ENCODE peak calls at places on chromosome X, in four cellular contexts. One of them, this sample, is unnamed.

GRCh38 chrX:26822448-26822847 is 606.5 kb downstream of the MAGEB5 start:
- DNase-seq in fibroblast of mammary gland: no peak
- DNase-seq in WERI-Rb-1: no peak
- DNase-seq in nephron progenitor cell: no peak
- DNase-seq in this sample: no peak

GRCh38 chrX:150084474-150085229 is 146.4 kb upstream of the EOLA2 start:
- DNase-seq in fibroblast of mammary gland: peak; percentile 58
- DNase-seq in WERI-Rb-1: no peak
- DNase-seq in nephron progenitor cell: no peak
- DNase-seq in this sample: peak; percentile 54

GRCh38 chrX:110987292-110987691 is 108.7 kb upstream of the PAK3 start:
- DNase-seq in fibroblast of mammary gland: no peak
- DNase-seq in WERI-Rb-1: no peak
- DNase-seq in nephron progenitor cell: no peak
- DNase-seq in this sample: no peak

GRCh38 chrX:154489182-154489581 is 1.2 kb downstream of the SLC10A3 start:
- DNase-seq in fibroblast of mammary gland: no peak
- DNase-seq in WERI-Rb-1: no peak
- DNase-seq in nephron progenitor cell: no peak
- DNase-seq in this sample: no peak

GRCh38 chrX:65674351-65674893 is 7.0 kb downstream of the MSN start:
- DNase-seq in fibroblast of mammary gland: peak; percentile 65
- DNase-seq in WERI-Rb-1: no peak
- DNase-seq in nephron progenitor cell: no peak
- DNase-seq in this sample: no peak

GRCh38 chrX:112642349-112642748 is 37.4 kb downstream of the LHFPL1 start:
- DNase-seq in fibroblast of mammary gland: peak; percentile 64
- DNase-seq in WERI-Rb-1: peak; percentile 57
- DNase-seq in nephron progenitor cell: peak; percentile 45
- DNase-seq in this sample: peak; percentile 49

GRCh38 chrX:10033360-10034007 is 66.3 kb downstream of the CLDN34 start:
- DNase-seq in fibroblast of mammary gland: peak; percentile 36
- DNase-seq in WERI-Rb-1: no peak
- DNase-seq in nephron progenitor cell: no peak
- DNase-seq in this sample: no peak

GRCh38 chrX:54633641-54634040 is 103.6 kb downstream of the GNL3L start:
- DNase-seq in fibroblast of mammary gland: peak; percentile 12
- DNase-seq in WERI-Rb-1: no peak
- DNase-seq in nephron progenitor cell: no peak
- DNase-seq in this sample: no peak

GRCh38 chrX:19673334-19674040 is 158.2 kb upstream of the MAP3K15 start:
- DNase-seq in fibroblast of mammary gland: peak; percentile 95
- DNase-seq in WERI-Rb-1: no peak
- DNase-seq in nephron progenitor cell: no peak
- DNase-seq in this sample: peak; percentile 92

GRCh38 chrX:78527263-78527662 is 131.9 kb downstream of the RTL3 start:
- DNase-seq in fibroblast of mammary gland: peak; percentile 79
- DNase-seq in WERI-Rb-1: no peak
- DNase-seq in nephron progenitor cell: no peak
- DNase-seq in this sample: no peak

GRCh38 chrX:41621236-41621651 is 67.5 kb upstream of the GPR34 start:
- DNase-seq in fibroblast of mammary gland: no peak
- DNase-seq in WERI-Rb-1: no peak
- DNase-seq in nephron progenitor cell: no peak
- DNase-seq in this sample: no peak

GRCh38 chrX:132071260-132071659 is 48.2 kb downstream of the STK26 start:
- DNase-seq in fibroblast of mammary gland: peak; percentile 38
- DNase-seq in WERI-Rb-1: no peak
- DNase-seq in nephron progenitor cell: no peak
- DNase-seq in this sample: no peak

GRCh38 chrX:10759400-10759799 is 139.0 kb upstream of the MID1 start:
- DNase-seq in fibroblast of mammary gland: no peak
- DNase-seq in WERI-Rb-1: no peak
- DNase-seq in nephron progenitor cell: no peak
- DNase-seq in this sample: no peak

GRCh38 chrX:120305531-120306145 is 5.6 kb downstream of the TMEM255A start:
- DNase-seq in fibroblast of mammary gland: peak; percentile 21
- DNase-seq in WERI-Rb-1: no peak
- DNase-seq in nephron progenitor cell: peak; percentile 20
- DNase-seq in this sample: no peak

GRCh38 chrX:152656087-152656486 is 18.4 kb downstream of the GABRQ start:
- DNase-seq in fibroblast of mammary gland: no peak
- DNase-seq in WERI-Rb-1: no peak
- DNase-seq in nephron progenitor cell: no peak
- DNase-seq in this sample: no peak

GRCh38 chrX:136577562-136577961 is 45.5 kb downstream of the VGLL1 start:
- DNase-seq in fibroblast of mammary gland: peak; percentile 49
- DNase-seq in WERI-Rb-1: peak; percentile 43
- DNase-seq in nephron progenitor cell: peak; percentile 33
- DNase-seq in this sample: peak; percentile 1

GRCh38 chrX:70446380-70447350 is 2.0 kb downstream of the DLG3 start:
- DNase-seq in fibroblast of mammary gland: no peak
- DNase-seq in WERI-Rb-1: no peak
- DNase-seq in nephron progenitor cell: no peak
- DNase-seq in this sample: no peak

GRCh38 chrX:150365051-150365952 is 2.2 kb downstream of the MAMLD1 start:
- DNase-seq in fibroblast of mammary gland: peak; percentile 48
- DNase-seq in WERI-Rb-1: peak; percentile 81
- DNase-seq in nephron progenitor cell: peak; percentile 74
- DNase-seq in this sample: no peak

GRCh38 chrX:104195489-104196084 is 29.3 kb downstream of the FAM199X start:
- DNase-seq in fibroblast of mammary gland: peak; percentile 45
- DNase-seq in WERI-Rb-1: no peak
- DNase-seq in nephron progenitor cell: no peak
- DNase-seq in this sample: peak; percentile 2

GRCh38 chrX:15523088-15523487 is 22.5 kb downstream of the BMX start:
- DNase-seq in fibroblast of mammary gland: no peak
- DNase-seq in WERI-Rb-1: no peak
- DNase-seq in nephron progenitor cell: no peak
- DNase-seq in this sample: no peak

GRCh38 chrX:86002076-86002896 is 45.1 kb downstream of the CHM start:
- DNase-seq in fibroblast of mammary gland: peak; percentile 17
- DNase-seq in WERI-Rb-1: no peak
- DNase-seq in nephron progenitor cell: peak; percentile 64
- DNase-seq in this sample: peak; percentile 13

GRCh38 chrX:115561605-115562491 is 874 bp downstream of the PLS3 start:
- DNase-seq in fibroblast of mammary gland: peak; percentile 34
- DNase-seq in WERI-Rb-1: peak; percentile 77
- DNase-seq in nephron progenitor cell: peak; percentile 70
- DNase-seq in this sample: no peak

GRCh38 chrX:48071064-48071985 is at the start of gene ZNF630:
- DNase-seq in fibroblast of mammary gland: peak; percentile 26
- DNase-seq in WERI-Rb-1: peak; percentile 88
- DNase-seq in nephron progenitor cell: peak; percentile 49
- DNase-seq in this sample: peak; percentile 9

GRCh38 chrX:65601530-65602281 is 65.7 kb upstream of the MSN start:
- DNase-seq in fibroblast of mammary gland: peak; percentile 91
- DNase-seq in WERI-Rb-1: no peak
- DNase-seq in nephron progenitor cell: no peak
- DNase-seq in this sample: peak; percentile 69

GRCh38 chrX:149846789-149847188 is 34.2 kb upstream of the MAGEA8 start:
- DNase-seq in fibroblast of mammary gland: no peak
- DNase-seq in WERI-Rb-1: no peak
- DNase-seq in nephron progenitor cell: no peak
- DNase-seq in this sample: no peak

GRCh38 chrX:47452112-47452511 is 30.9 kb downstream of the ZNF41 start:
- DNase-seq in fibroblast of mammary gland: no peak
- DNase-seq in WERI-Rb-1: no peak
- DNase-seq in nephron progenitor cell: no peak
- DNase-seq in this sample: no peak

GRCh38 chrX:96474357-96475125 is 210.1 kb upstream of the DIAPH2 start:
- DNase-seq in fibroblast of mammary gland: peak; percentile 48
- DNase-seq in WERI-Rb-1: no peak
- DNase-seq in nephron progenitor cell: no peak
- DNase-seq in this sample: no peak

GRCh38 chrX:30589146-30589888 is 11.8 kb upstream of the TASL start:
- DNase-seq in fibroblast of mammary gland: no peak
- DNase-seq in WERI-Rb-1: no peak
- DNase-seq in nephron progenitor cell: no peak
- DNase-seq in this sample: no peak

GRCh38 chrX:113929004-113929403 is 654.9 kb upstream of the HTR2C start:
- DNase-seq in fibroblast of mammary gland: peak; percentile 53
- DNase-seq in WERI-Rb-1: peak; percentile 62
- DNase-seq in nephron progenitor cell: peak; percentile 54
- DNase-seq in this sample: peak; percentile 5

GRCh38 chrX:29841750-29842149 is 373.6 kb upstream of the MAGEB2 start:
- DNase-seq in fibroblast of mammary gland: peak; percentile 8
- DNase-seq in WERI-Rb-1: no peak
- DNase-seq in nephron progenitor cell: no peak
- DNase-seq in this sample: no peak

GRCh38 chrX:155779831-155780230 is 101.3 kb upstream of the VAMP7 start:
- DNase-seq in fibroblast of mammary gland: no peak
- DNase-seq in WERI-Rb-1: no peak
- DNase-seq in nephron progenitor cell: no peak
- DNase-seq in this sample: no peak

GRCh38 chrX:134144231-134144630 is 92.8 kb upstream of the CCDC160 start:
- DNase-seq in fibroblast of mammary gland: peak; percentile 7
- DNase-seq in WERI-Rb-1: no peak
- DNase-seq in nephron progenitor cell: no peak
- DNase-seq in this sample: no peak

GRCh38 chrX:130836447-130836846 is 66.6 kb downstream of the ENOX2 start:
- DNase-seq in fibroblast of mammary gland: no peak
- DNase-seq in WERI-Rb-1: no peak
- DNase-seq in nephron progenitor cell: no peak
- DNase-seq in this sample: no peak

GRCh38 chrX:131987252-131987651 is 35.9 kb upstream of the STK26 start:
- DNase-seq in fibroblast of mammary gland: no peak
- DNase-seq in WERI-Rb-1: no peak
- DNase-seq in nephron progenitor cell: no peak
- DNase-seq in this sample: no peak

GRCh38 chrX:487836-488235 is 101.1 kb upstream of the PPP2R3B start:
- DNase-seq in fibroblast of mammary gland: no peak
- DNase-seq in WERI-Rb-1: no peak
- DNase-seq in nephron progenitor cell: no peak
- DNase-seq in this sample: no peak
- TF ChIP-seq CTCF in fibroblast of mammary gland: no peak
- TF ChIP-seq CTCF in WERI-Rb-1: no peak
- TF ChIP-seq CTCF in nephron progenitor cell: no peak
- TF ChIP-seq CTCF in this sample: no peak

GRCh38 chrX:18389968-18390367 is 35.4 kb upstream of the CDKL5 start:
- DNase-seq in fibroblast of mammary gland: no peak
- DNase-seq in WERI-Rb-1: no peak
- DNase-seq in nephron progenitor cell: no peak
- DNase-seq in this sample: no peak
- TF ChIP-seq CTCF in fibroblast of mammary gland: peak; percentile 8
- TF ChIP-seq CTCF in WERI-Rb-1: peak; percentile 38
- TF ChIP-seq CTCF in nephron progenitor cell: no peak
- TF ChIP-seq CTCF in this sample: no peak

GRCh38 chrX:81232218-81232617 is 30.3 kb downstream of the SH3BGRL start:
- DNase-seq in fibroblast of mammary gland: no peak
- DNase-seq in WERI-Rb-1: no peak
- DNase-seq in nephron progenitor cell: no peak
- DNase-seq in this sample: no peak

GRCh38 chrX:81240701-81241100 is 38.8 kb downstream of the SH3BGRL start:
- DNase-seq in fibroblast of mammary gland: no peak
- DNase-seq in WERI-Rb-1: no peak
- DNase-seq in nephron progenitor cell: no peak
- DNase-seq in this sample: no peak

GRCh38 chrX:81237516-81237915 is 35.6 kb downstream of the SH3BGRL start:
- DNase-seq in fibroblast of mammary gland: no peak
- DNase-seq in WERI-Rb-1: no peak
- DNase-seq in nephron progenitor cell: no peak
- DNase-seq in this sample: no peak

GRCh38 chrX:81241753-81242152 is 39.9 kb downstream of the SH3BGRL start:
- DNase-seq in fibroblast of mammary gland: no peak
- DNase-seq in WERI-Rb-1: no peak
- DNase-seq in nephron progenitor cell: no peak
- DNase-seq in this sample: no peak

DNA sequence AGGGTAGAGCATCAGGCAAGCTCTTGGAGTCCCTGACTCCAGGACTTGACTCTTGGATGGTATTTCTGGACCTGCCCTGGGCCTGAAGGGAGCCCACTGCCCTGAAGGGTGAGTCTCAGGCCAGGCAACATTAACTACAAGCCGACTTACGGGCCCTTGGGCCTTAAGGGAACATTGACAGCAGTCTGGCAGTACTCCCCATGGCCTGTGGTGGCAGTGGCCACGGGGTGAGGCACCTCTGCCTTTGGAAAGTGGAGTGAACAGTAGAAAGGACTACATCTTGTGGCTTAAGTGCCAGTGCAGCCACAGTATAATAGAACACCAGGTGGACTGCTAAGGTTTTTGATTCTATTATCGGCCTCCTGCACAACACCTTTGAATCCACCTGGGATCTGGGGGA is 36.3 kb downstream of the SH3BGRL start:
- DNase-seq in fibroblast of mammary gland: no peak
- DNase-seq in WERI-Rb-1: no peak
- DNase-seq in nephron progenitor cell: no peak
- DNase-seq in this sample: no peak
- TF ChIP-seq CTCF in fibroblast of mammary gland: no peak
- TF ChIP-seq CTCF in WERI-Rb-1: no peak
- TF ChIP-seq CTCF in nephron progenitor cell: no peak
- TF ChIP-seq CTCF in this sample: no peak

DNA sequence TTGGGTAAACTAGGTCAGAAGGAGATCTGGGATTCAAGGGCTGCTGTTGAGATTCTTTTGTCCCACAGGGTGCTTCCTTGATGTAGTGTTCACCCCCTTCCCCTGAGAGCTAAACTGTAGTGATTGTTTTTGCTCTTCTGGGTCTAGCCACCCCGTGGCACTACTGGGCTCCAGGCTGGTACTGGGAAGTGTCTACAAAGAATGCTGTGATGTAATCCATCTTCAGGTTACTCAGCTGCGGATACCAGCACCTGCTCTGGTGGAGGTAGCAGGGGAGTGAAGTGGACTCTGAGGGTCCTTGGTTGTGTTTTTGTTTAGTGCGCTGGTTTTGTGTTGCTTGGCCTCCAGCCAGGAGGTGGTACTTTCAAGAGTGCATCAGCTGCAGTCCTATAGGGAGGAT is 365.5 kb downstream of the ZNF674 start:
- DNase-seq in fibroblast of mammary gland: no peak
- DNase-seq in WERI-Rb-1: no peak
- DNase-seq in nephron progenitor cell: no peak
- DNase-seq in this sample: no peak
- TF ChIP-seq CTCF in fibroblast of mammary gland: no peak
- TF ChIP-seq CTCF in WERI-Rb-1: no peak
- TF ChIP-seq CTCF in nephron progenitor cell: no peak
- TF ChIP-seq CTCF in this sample: no peak

GRCh38 chrX:67781132-67781531 is 237.3 kb downstream of the AR start:
- DNase-seq in fibroblast of mammary gland: peak; percentile 63
- DNase-seq in WERI-Rb-1: no peak
- DNase-seq in nephron progenitor cell: no peak
- DNase-seq in this sample: no peak
- TF ChIP-seq CTCF in fibroblast of mammary gland: peak; percentile 55
- TF ChIP-seq CTCF in WERI-Rb-1: no peak
- TF ChIP-seq CTCF in nephron progenitor cell: no peak
- TF ChIP-seq CTCF in this sample: peak; percentile 36